ENCODE peak calls at places on chromosomes 3 and 15, in five cellular contexts. Y is activated CD8-positive, alpha-beta memory T cell treated with anti-CD3 and anti-CD28 coated beads for 24 hours; O is NCI-H1436; L is NCI-H748 treated with DMSO at 0.1 percent for 48 hours; A is tibial nerve. K is an unnamed sample.

GRCh38 chr3:117630885-117631284 is 921.3 kb downstream of the TUSC7 start:
- DNase-seq in Y (no peak), O (peak; percentile 9), L (no peak), A (no peak), K (no peak)

GRCh38 chr3:149599236-149599635 is 58.6 kb downstream of the WWTR1 start:
- DNase-seq in Y (no peak), O (no peak), L (no peak), A (peak; percentile 30), K (no peak)

GRCh38 chr3:151183253-151183652 is 19.8 kb downstream of the GPR171 start:
- DNase-seq in Y (no peak), O (no peak), L (no peak), A (no peak), K (no peak)

GRCh38 chr3:127658234-127658633 is 14.5 kb upstream of the ABTB1 start:
- DNase-seq in Y (no peak), O (no peak), L (no peak), A (no peak), K (no peak)

GRCh38 chr3:191238321-191238817 is 39.3 kb downstream of the OSTN start:
- DNase-seq in Y (no peak), O (no peak), L (no peak), A (no peak), K (no peak)

GRCh38 chr3:170277833-170278586 is 55.8 kb downstream of the PRKCI start:
- DNase-seq in Y (no peak), O (no peak), L (no peak), A (no peak), K (no peak)

GRCh38 chr3:71185733-71186455 is 397.6 kb downstream of the FOXP1 start:
- DNase-seq in Y (no peak), O (no peak), L (no peak), A (no peak), K (no peak)

GRCh38 chr15:68875377-68876116 is 54.8 kb upstream of the SPESP1 start:
- DNase-seq in Y (peak; percentile 98), O (peak; percentile 80), L (peak; percentile 49), A (peak; percentile 91), K (peak; percentile 52)

GRCh38 chr3:60309539-60310268 is 941.5 kb downstream of the FHIT start:
- DNase-seq in Y (no peak), O (no peak), L (no peak), A (no peak), K (no peak)

GRCh38 chr3:95240395-95240794 is 1177.5 kb downstream of the NSUN3 start:
- DNase-seq in Y (no peak), O (no peak), L (no peak), A (no peak), K (no peak)

GRCh38 chr3:49295489-49296058 is 18.5 kb upstream of the C3orf62 start:
- DNase-seq in Y (no peak), O (no peak), L (no peak), A (no peak), K (no peak)